ENCODE peak calls at places on chromosomes 16 and 17, in six cellular contexts. W, R, F, V, J and M are unnamed samples.

GRCh38 chr17:45040459-45040858 is 11.0 kb downstream of the DCAKD start:
- DNase-seq in J (no peak), W (no peak), F (no peak), R (no peak), V (no peak), M (no peak)

GRCh38 chr17:28528329-28529011 is 22.3 kb downstream of the FOXN1 start:
- DNase-seq in R (no peak), J (no peak), V (no peak), W (no peak), F (no peak), M (no peak)

GRCh38 chr17:59292174-59292523 is 39.3 kb upstream of the YPEL2 start:
- DNase-seq in J (no peak), F (no peak), R (peak), W (no peak), V (no peak), M (no peak)

GRCh38 chr17:59154335-59154720 is 658 bp downstream of the SKA2 start:
- DNase-seq in J (no peak), V (peak), R (peak), F (peak), W (no peak), M (no peak)

GRCh38 chr17:11852911-11853310 is 144.4 kb downstream of the ZNF18 start:
- DNase-seq in V (no peak), W (no peak), F (no peak), J (no peak), R (no peak), M (no peak)

GRCh38 chr17:56478836-56479447 is 114.6 kb upstream of the NOG start:
- DNase-seq in W (peak), F (no peak), J (no peak), V (peak), R (peak), M (no peak)

GRCh38 chr17:30858556-30859250 is 26.9 kb downstream of the ATAD5 start:
- DNase-seq in R (no peak), V (peak), W (no peak), J (no peak), F (no peak), M (no peak)

GRCh38 chr17:79915850-79916430 is 76.7 kb upstream of the CBX4 start:
- DNase-seq in J (no peak), R (peak), V (peak), F (no peak), W (peak), M (peak)

GRCh38 chr17:6546069-6546718 is 10.2 kb downstream of the PITPNM3 start:
- DNase-seq in R (no peak), V (peak), W (no peak), F (no peak), J (no peak), M (no peak)

GRCh38 chr17:32483451-32484019 is 3.3 kb upstream of the CDK5R1 start:
- DNase-seq in F (no peak), V (peak), R (peak), J (no peak), W (peak), M (peak)

GRCh38 chr17:4796550-4796915 is 569 bp downstream of the PSMB6 start:
- DNase-seq in F (no peak), V (peak), W (peak), R (no peak), J (no peak), M (no peak)

GRCh38 chr17:55264640-55265298 is at the start of gene HLF:
- DNase-seq in F (peak), J (peak), V (peak), W (peak), R (peak), M (peak)

GRCh38 chr17:52027620-52028019 is 130.9 kb downstream of the CA10 start:
- DNase-seq in V (no peak), R (no peak), F (no peak), W (no peak), J (no peak), M (no peak)

GRCh38 chr16:69501956-69502457 is 63.8 kb upstream of the NFAT5 start:
- DNase-seq in R (no peak), V (no peak), J (no peak), W (no peak), F (no peak), M (no peak)

GRCh38 chr17:82929011-82929622 is 89.3 kb upstream of the ZNF750 start:
- DNase-seq in J (no peak), W (no peak), V (no peak), R (no peak), F (no peak), M (no peak)

GRCh38 chr17:19713462-19713861 is 2.9 kb downstream of the SLC47A2 start:
- DNase-seq in W (no peak), R (no peak), J (no peak), F (no peak), V (no peak), M (no peak)

GRCh38 chr17:77212081-77212832 is 71.5 kb downstream of the SEC14L1 start:
- DNase-seq in J (no peak), R (no peak), W (no peak), V (no peak), F (no peak), M (no peak)
- H3K4me3 ChIP-seq in J (no peak), R (no peak), W (no peak), V (no peak), F (no peak), M (no peak)

GRCh38 chr17:43660816-43661493 is 767 bp downstream of the MEOX1 start:
- DNase-seq in R (no peak), V (no peak), F (no peak), W (no peak), J (no peak), M (peak)

GRCh38 chr17:43662432-43663141 is 865 bp upstream of the MEOX1 start:
- DNase-seq in J (no peak), F (no peak), V (no peak), W (no peak), R (no peak), M (peak)

GRCh38 chr17:43660262-43660661 is 1.5 kb downstream of the MEOX1 start:
- DNase-seq in F (no peak), V (no peak), R (no peak), W (no peak), J (no peak), M (no peak)

GRCh38 chr17:43663383-43663782 is 1.7 kb upstream of the MEOX1 start:
- DNase-seq in W (no peak), V (no peak), F (no peak), R (no peak), J (no peak), M (no peak)

DNA sequence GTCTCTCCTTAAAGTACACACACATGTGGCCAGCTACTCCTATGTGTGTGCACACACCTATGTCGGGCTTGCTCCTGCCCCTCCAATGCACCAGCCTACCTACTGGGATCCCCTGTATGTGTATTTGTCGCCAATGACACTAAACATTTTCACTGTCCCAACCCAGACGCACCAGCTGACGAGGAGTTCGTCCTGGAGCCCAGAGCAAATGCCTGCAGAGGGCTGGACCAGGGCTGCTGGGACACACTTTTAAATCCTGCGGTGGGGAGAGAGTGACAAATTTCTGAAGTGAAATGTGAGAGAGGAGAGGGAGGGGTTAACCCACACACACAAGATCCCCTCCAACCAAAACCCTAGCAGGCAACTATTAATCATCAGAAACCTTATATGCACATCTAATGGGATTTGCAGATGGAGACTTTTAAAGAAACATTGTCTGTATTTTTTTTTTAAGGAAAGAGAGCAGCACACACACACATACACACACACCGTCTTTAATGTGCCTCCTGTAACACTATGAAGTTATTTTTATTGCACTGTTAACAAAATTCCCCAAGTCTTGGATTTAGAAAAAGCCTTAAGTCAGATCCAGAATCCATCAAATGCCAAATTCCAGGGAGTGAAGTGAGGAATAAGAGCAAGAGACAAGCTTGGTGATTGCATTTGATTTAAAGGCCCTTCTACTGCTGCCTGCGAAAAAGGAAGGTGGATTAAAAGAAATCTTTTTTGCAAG is at the start of gene MEOX1:
- DNase-seq in R (no peak), J (no peak), W (no peak), V (peak), F (no peak), M (no peak)
- H3K4me3 ChIP-seq in R (no peak), J (peak), W (no peak), V (no peak), F (no peak), M (no peak)

GRCh38 chr16:54430491-54431030 is 144.0 kb upstream of the IRX3 start:
- DNase-seq in J (no peak), R (no peak), F (no peak), V (peak), W (no peak), M (no peak)
- H3K4me3 ChIP-seq in J (no peak), R (no peak), F (no peak), V (no peak), W (no peak), M (no peak)

DNA sequence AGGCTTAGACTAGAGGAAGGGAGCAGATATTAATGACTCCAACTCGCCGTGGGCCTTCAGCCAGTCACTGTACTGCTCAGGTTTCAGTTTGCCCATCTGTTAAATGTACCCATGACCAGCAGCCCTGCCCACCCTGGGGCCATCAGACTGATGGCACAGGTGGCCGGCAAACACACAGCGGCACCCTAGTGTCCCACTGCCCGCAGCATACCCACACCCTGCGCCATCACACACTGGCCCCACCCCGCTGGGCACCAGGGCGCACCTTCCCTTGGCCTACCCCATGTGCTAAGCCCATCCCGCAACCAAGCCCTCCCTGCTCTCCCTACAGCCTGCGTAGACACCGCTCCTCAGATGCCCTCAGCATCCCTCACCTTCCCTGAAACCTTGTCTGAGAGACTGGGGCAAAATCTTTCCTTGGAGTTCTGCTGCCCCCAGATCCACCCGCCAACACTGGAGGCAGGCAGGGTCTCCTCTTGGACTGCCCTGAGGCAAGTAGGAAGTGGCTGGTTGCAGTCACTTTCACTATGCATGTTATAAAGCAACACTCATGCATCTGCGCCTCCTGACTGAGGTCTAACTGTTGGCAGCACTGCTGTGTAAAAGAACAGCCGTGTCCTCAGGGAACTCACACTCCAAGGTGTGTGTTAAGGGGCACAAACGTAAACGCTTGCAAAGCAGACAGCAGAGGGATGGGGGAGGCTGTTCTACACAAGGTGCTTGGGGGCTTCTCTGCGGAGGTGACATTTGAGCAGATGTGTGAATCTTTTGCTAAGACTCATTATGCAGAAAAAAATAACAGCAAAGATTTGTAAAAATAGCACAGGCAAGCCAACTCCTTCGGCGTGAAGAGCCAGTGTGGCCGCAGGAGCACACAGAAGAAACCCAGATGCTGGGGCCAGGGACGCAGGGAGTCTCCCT is 6.7 kb upstream of the BCAR1 start:
- DNase-seq in W (no peak), R (no peak), F (no peak), J (no peak), V (no peak), M (no peak)
- H3K4me3 ChIP-seq in W (no peak), R (no peak), F (no peak), J (no peak), V (no peak), M (no peak)

GRCh38 chr17:35740997-35741931 is 9.8 kb downstream of the RASL10B start:
- DNase-seq in W (no peak), R (no peak), J (no peak), V (no peak), F (no peak), M (no peak)
- H3K4me3 ChIP-seq in W (peak), R (no peak), J (no peak), V (no peak), F (no peak), M (no peak)